ENCODE peak calls at places on chromosome 12, in five cellular contexts. N is HepG2, H is K562, C is GM12878, M is H1. W is an unnamed sample.

GRCh38 chr12:6827982-6828670 is at the start of gene P3H3:
- DNase-seq in N (peak), H (peak), C (no peak), M (no peak), W (no peak)

GRCh38 chr12:63995512-63995911 is 151.0 kb downstream of the SRGAP1 start:
- DNase-seq in N (no peak), H (no peak), C (no peak), M (no peak), W (no peak)

GRCh38 chr12:74897425-74898211 is 312.0 kb downstream of the KCNC2 start:
- DNase-seq in N (no peak), H (no peak), C (no peak), M (no peak), W (no peak)

GRCh38 chr12:130796985-130797686 is 41.9 kb downstream of the STX2 start:
- DNase-seq in N (no peak), H (no peak), C (no peak), M (no peak), W (no peak)

GRCh38 chr12:54306925-54307731 is 6.3 kb upstream of the NFE2 start:
- DNase-seq in N (peak), H (peak), C (no peak), M (no peak), W (peak)

GRCh38 chr12:22803725-22804124 is 178.8 kb downstream of the ETNK1 start:
- DNase-seq in N (no peak), H (no peak), C (no peak), M (no peak), W (no peak)

GRCh38 chr12:112937741-112938719 is at the start of gene OAS3:
- DNase-seq in N (peak), H (peak), C (peak), M (no peak), W (peak)

GRCh38 chr12:27686147-27686546 is 10.1 kb upstream of the REP15 start:
- DNase-seq in N (no peak), H (no peak), C (no peak), M (no peak), W (no peak)

GRCh38 chr12:98369601-98370000 is 145.8 kb upstream of the TMPO start:
- DNase-seq in N (no peak), H (no peak), C (no peak), M (no peak), W (no peak)

GRCh38 chr12:45356822-45357546 is 141.1 kb downstream of the ANO6 start:
- DNase-seq in N (no peak), H (no peak), C (no peak), M (no peak), W (no peak)

GRCh38 chr12:46364777-46365580 is 7.6 kb downstream of the SLC38A2 start:
- DNase-seq in N (peak), H (no peak), C (no peak), M (no peak), W (no peak)

GRCh38 chr12:26271889-26272492 is 76.6 kb downstream of the SSPN start:
- DNase-seq in N (no peak), H (no peak), C (peak), M (no peak), W (no peak)

GRCh38 chr12:5778823-5779222 is 166.2 kb downstream of the ANO2 start:
- DNase-seq in N (no peak), H (no peak), C (no peak), M (no peak), W (no peak)

GRCh38 chr12:127941332-127941731 is 325.6 kb upstream of the TMEM132C start:
- DNase-seq in N (no peak), H (no peak), C (no peak), M (no peak), W (no peak)

GRCh38 chr12:19892186-19892585 is 452.9 kb downstream of the AEBP2 start:
- DNase-seq in N (no peak), H (no peak), C (no peak), M (no peak), W (no peak)

GRCh38 chr12:754238-754816 is 1.9 kb downstream of the WNK1 start:
- DNase-seq in N (no peak), H (no peak), C (no peak), M (no peak), W (no peak)

GRCh38 chr12:105273601-105274000 is 37.6 kb upstream of the APPL2 start:
- DNase-seq in N (no peak), H (no peak), C (no peak), M (no peak), W (no peak)

GRCh38 chr12:34390846-34391700 is 368.8 kb downstream of the ALG10 start:
- DNase-seq in N (no peak), H (no peak), C (no peak), M (no peak), W (no peak)

GRCh38 chr12:128819293-128820144 is 4.2 kb downstream of the SLC15A4 start:
- DNase-seq in N (no peak), H (no peak), C (no peak), M (no peak), W (no peak)

GRCh38 chr12:64673490-64674169 is 63.3 kb downstream of the RASSF3 start:
- DNase-seq in N (peak), H (no peak), C (no peak), M (no peak), W (no peak)

GRCh38 chr12:68236421-68237059 is 10.9 kb upstream of the IL26 start:
- DNase-seq in N (peak), H (peak), C (peak), M (no peak), W (no peak)
- TF ChIP-seq SRF in N (no peak), H (peak), C (no peak), M (no peak), W (no peak)

GRCh38 chr12:132625731-132626430 is 7.3 kb downstream of the P2RX2 start:
- DNase-seq in N (no peak), H (no peak), C (no peak), M (no peak), W (no peak)

GRCh38 chr12:132622437-132623071 is 4.0 kb downstream of the P2RX2 start:
- DNase-seq in N (no peak), H (no peak), C (no peak), M (no peak), W (no peak)

GRCh38 chr12:132623072-132623869 is 4.7 kb downstream of the P2RX2 start:
- DNase-seq in N (no peak), H (no peak), C (no peak), M (no peak), W (no peak)

GRCh38 chr12:132624910-132625630 is 6.5 kb downstream of the P2RX2 start:
- DNase-seq in N (no peak), H (no peak), C (no peak), M (no peak), W (no peak)

GRCh38 chr12:132624186-132624855 is 5.7 kb downstream of the P2RX2 start:
- DNase-seq in N (no peak), H (no peak), C (no peak), M (no peak), W (no peak)
- TF ChIP-seq POLR2AphosphoS5 in N (no peak), H (no peak), C (no peak), M (no peak), W (no peak)

GRCh38 chr12:24742378-24742777 is 206.5 kb downstream of the BCAT1 start:
- DNase-seq in N (no peak), H (no peak), C (peak), M (no peak), W (no peak)
- TF ChIP-seq SRF in N (no peak), H (no peak), C (no peak), M (no peak), W (no peak)

GRCh38 chr12:14852880-14853279 is 9.6 kb upstream of the ART4 start:
- DNase-seq in N (no peak), H (no peak), C (no peak), M (no peak), W (no peak)
- TF ChIP-seq POLR2AphosphoS5 in N (no peak), H (no peak), C (no peak), M (no peak), W (no peak)

GRCh38 chr12:93148412-93148811 is 219.3 kb upstream of the EEA1 start:
- DNase-seq in N (no peak), H (no peak), C (no peak), M (no peak), W (no peak)

GRCh38 chr12:93144109-93144508 is 215.0 kb upstream of the EEA1 start:
- DNase-seq in N (no peak), H (no peak), C (no peak), M (no peak), W (no peak)

GRCh38 chr12:93146970-93147369 is 217.9 kb upstream of the EEA1 start:
- DNase-seq in N (no peak), H (no peak), C (no peak), M (no peak), W (no peak)

GRCh38 chr12:93145086-93145485 is 216.0 kb upstream of the EEA1 start:
- DNase-seq in N (no peak), H (no peak), C (no peak), M (no peak), W (no peak)

GRCh38 chr12:93146278-93146939 is 217.3 kb upstream of the EEA1 start:
- DNase-seq in N (no peak), H (no peak), C (no peak), M (no peak), W (no peak)
- TF ChIP-seq SRF in N (no peak), H (no peak), C (no peak), M (no peak), W (no peak)

GRCh38 chr12:18120899-18121298 is 30.9 kb upstream of the RERGL start:
- DNase-seq in N (no peak), H (no peak), C (no peak), M (no peak), W (no peak)
- TF ChIP-seq POLR2AphosphoS5 in N (no peak), H (no peak), C (no peak), M (no peak), W (no peak)

GRCh38 chr12:52005903-52006703 is 643 bp upstream of the TAMALIN start:
- DNase-seq in N (no peak), H (no peak), C (peak), M (no peak), W (no peak)
- TF ChIP-seq SRF in N (no peak), H (no peak), C (no peak), M (no peak), W (no peak)